ENCODE peak calls at places on chromosomes 6 and 20, in five cellular contexts. B is CD4-positive, alpha-beta memory T cell; F is H7; Y is heart right ventricle; M is AG09309. Z is an unnamed sample.

GRCh38 chr20:55252525-55252924 is 752.8 kb downstream of the CBLN4 start:
- DNase-seq in F (no peak), M (no peak), Y (no peak), B (no peak), Z (no peak)

GRCh38 chr20:36461600-36462439 is 79.5 kb upstream of the MYL9 start:
- DNase-seq in B (peak), F (peak), Y (peak), M (no peak), Z (no peak)

GRCh38 chr6:8029243-8029870 is 34.8 kb downstream of the BLOC1S5 start:
- DNase-seq in M (no peak), B (no peak), F (no peak), Y (no peak), Z (no peak)

GRCh38 chr6:110360671-110361070 is 2.5 kb upstream of the METTL24 start:
- DNase-seq in F (no peak), Y (no peak), M (no peak), B (no peak), Z (no peak)

GRCh38 chr6:3773696-3774298 is 22.3 kb upstream of the PXDC1 start:
- DNase-seq in Y (peak), B (no peak), F (no peak), M (no peak), Z (no peak)

GRCh38 chr20:14334306-14334930 is 3.0 kb downstream of the FLRT3 start:
- DNase-seq in F (peak), M (no peak), B (no peak), Y (no peak), Z (no peak)

GRCh38 chr6:104909140-104909525 is 47.8 kb upstream of the LIN28B start:
- DNase-seq in F (no peak), M (no peak), B (no peak), Y (no peak), Z (no peak)

GRCh38 chr6:163165155-163165910 is 249.2 kb upstream of the QKI start:
- DNase-seq in B (no peak), F (no peak), Y (no peak), M (no peak), Z (no peak)

GRCh38 chr20:40251284-40251932 is 437.6 kb downstream of the MAFB start:
- DNase-seq in M (no peak), Y (no peak), F (peak), B (no peak), Z (no peak)

GRCh38 chr6:106563614-106564013 is 65.7 kb downstream of the RTN4IP1 start:
- DNase-seq in B (no peak), F (no peak), Y (peak), M (no peak), Z (no peak)

GRCh38 chr20:61951695-61952533 is 113.8 kb downstream of the TAF4 start:
- DNase-seq in B (no peak), Y (no peak), F (peak), M (no peak), Z (no peak)

GRCh38 chr6:109834595-109835437 is 143.3 kb upstream of the GPR6 start:
- DNase-seq in Y (no peak), F (no peak), B (no peak), M (no peak), Z (no peak)

GRCh38 chr6:73790572-73790971 is 94.6 kb downstream of the CD109 start:
- DNase-seq in F (no peak), Y (no peak), M (no peak), B (no peak), Z (no peak)

GRCh38 chr6:132298344-132298949 is 102.8 kb downstream of the MOXD1 start:
- DNase-seq in M (peak), F (no peak), Y (peak), B (peak), Z (peak)

GRCh38 chr6:61835214-61835613 is 450.8 kb downstream of the KHDRBS2 start:
- DNase-seq in M (no peak), B (no peak), Y (no peak), F (no peak), Z (no peak)

GRCh38 chr6:145836170-145836569 is 21.6 kb upstream of the FBXO30 start:
- DNase-seq in F (peak), M (no peak), B (no peak), Y (no peak), Z (no peak)

GRCh38 chr20:61443541-61444126 is 191.6 kb downstream of the CDH4 start:
- DNase-seq in M (no peak), Y (no peak), B (no peak), F (no peak), Z (no peak)

GRCh38 chr6:82842721-82843120 is 222.9 kb downstream of the UBE3D start:
- DNase-seq in M (peak), B (no peak), Y (no peak), F (no peak), Z (no peak)

GRCh38 chr6:132142308-132142707 is 191.1 kb upstream of the CCN2 start:
- DNase-seq in B (no peak), Y (no peak), F (no peak), M (no peak), Z (no peak)

GRCh38 chr6:35140991-35141720 is at the start of gene TCP11:
- DNase-seq in Y (peak), B (no peak), M (no peak), F (peak), Z (no peak)

GRCh38 chr6:167559675-167560479 is 235.0 kb downstream of the TTLL2 start:
- DNase-seq in Y (no peak), F (peak), B (no peak), M (no peak), Z (no peak)

GRCh38 chr6:151546941-151547659 is 53.3 kb downstream of the CCDC170 start:
- DNase-seq in M (no peak), B (no peak), F (no peak), Y (no peak), Z (no peak)

GRCh38 chr20:9397928-9398327 is 116.5 kb upstream of the LAMP5 start:
- DNase-seq in B (no peak), M (no peak), Y (peak), F (no peak), Z (no peak)

GRCh38 chr6:109183109-109183508 is 87.8 kb downstream of the CEP57L1 start:
- DNase-seq in Y (no peak), F (peak), B (no peak), M (no peak), Z (peak)

GRCh38 chr20:45415822-45416637 is at the start of gene PIGT:
- DNase-seq in M (peak), Y (peak), B (peak), F (peak), Z (peak)

GRCh38 chr6:149974825-149975224 is 11.1 kb downstream of the ULBP1 start:
- DNase-seq in Y (no peak), M (no peak), B (no peak), F (no peak), Z (no peak)

GRCh38 chr20:62794007-62794724 is 2.1 kb upstream of the MRGBP start:
- DNase-seq in Y (peak), M (peak), B (peak), F (peak), Z (peak)

GRCh38 chr20:53331151-53331973 is 262.3 kb downstream of the ZNF217 start:
- DNase-seq in F (peak), Y (peak), B (no peak), M (no peak), Z (no peak)

GRCh38 chr6:17473554-17473953 is 80.2 kb downstream of the CAP2 start:
- DNase-seq in F (no peak), Y (peak), B (no peak), M (no peak), Z (no peak)

GRCh38 chr6:155154158-155154830 is 109.5 kb upstream of the CLDN20 start:
- DNase-seq in M (peak), F (no peak), Y (no peak), B (no peak), Z (no peak)

GRCh38 chr6:139764498-139764986 is 390.1 kb upstream of the CITED2 start:
- DNase-seq in Y (peak), M (peak), F (no peak), B (no peak), Z (no peak)

GRCh38 chr20:58303547-58303946 is 6.0 kb upstream of the RAB22A start:
- DNase-seq in M (no peak), F (no peak), B (no peak), Y (no peak), Z (no peak)

GRCh38 chr20:20904171-20904831 is 191.9 kb upstream of the RALGAPA2 start:
- DNase-seq in Y (no peak), M (no peak), B (no peak), F (no peak), Z (no peak)

GRCh38 chr20:51506527-51507356 is 35.8 kb downstream of the NFATC2 start:
- DNase-seq in Y (no peak), B (no peak), F (no peak), M (no peak), Z (no peak)

GRCh38 chr6:140566706-140567330 is 1192.4 kb upstream of the CITED2 start:
- DNase-seq in M (no peak), F (no peak), Y (peak), B (no peak), Z (no peak)

GRCh38 chr20:1393507-1393882 is 641 bp upstream of the FKBP1A start:
- DNase-seq in M (no peak), Y (no peak), F (no peak), B (no peak), Z (no peak)
- H3K4me3 ChIP-seq in M (peak), Y (peak), F (peak), B (peak), Z (peak)

DNA sequence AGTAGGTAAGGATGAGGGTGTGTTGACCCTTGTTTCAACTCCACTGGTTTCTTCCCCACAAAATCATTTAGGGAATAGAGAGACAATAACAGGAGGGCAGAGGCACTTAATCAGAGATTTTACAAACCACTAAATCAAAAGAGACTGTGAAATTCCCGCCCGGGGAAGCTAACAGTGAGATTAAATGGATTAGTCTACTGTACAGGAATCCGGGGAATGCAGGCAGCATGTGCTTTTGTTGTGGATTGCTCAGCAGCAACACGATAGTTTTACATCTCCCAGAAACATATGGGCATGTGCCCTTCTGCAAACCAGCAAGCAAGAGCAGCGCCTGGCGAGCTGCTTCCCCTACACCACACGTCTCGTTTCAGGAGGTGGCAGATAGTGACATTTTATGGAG is 382.2 kb downstream of the CD83 start:
- DNase-seq in F (no peak), Y (no peak), M (peak), B (no peak), Z (no peak)
- H3K4me3 ChIP-seq in F (no peak), Y (no peak), M (no peak), B (no peak), Z (no peak)

GRCh38 chr6:15444081-15444731 is 198.3 kb downstream of the JARID2 start:
- DNase-seq in Y (no peak), F (no peak), B (no peak), M (no peak), Z (no peak)
- H3K4me3 ChIP-seq in Y (no peak), F (no peak), B (no peak), M (no peak), Z (no peak)

GRCh38 chr20:11918280-11918952 is 723 bp downstream of the BTBD3 start:
- DNase-seq in Y (no peak), B (no peak), F (no peak), M (no peak), Z (no peak)

GRCh38 chr20:11919571-11919970 is 1.9 kb downstream of the BTBD3 start:
- DNase-seq in Y (no peak), M (no peak), F (no peak), B (no peak), Z (no peak)

GRCh38 chr20:11917663-11918062 is at the start of gene BTBD3:
- DNase-seq in M (no peak), Y (peak), B (no peak), F (peak), Z (no peak)

GRCh38 chr20:11920083-11920482 is 2.4 kb downstream of the BTBD3 start:
- DNase-seq in F (no peak), M (no peak), B (no peak), Y (no peak), Z (no peak)

GRCh38 chr20:11919046-11919445 is 1.4 kb downstream of the BTBD3 start:
- DNase-seq in B (no peak), F (no peak), M (no peak), Y (peak), Z (no peak)
- H3K4me3 ChIP-seq in B (no peak), F (no peak), M (no peak), Y (peak), Z (no peak)

DNA sequence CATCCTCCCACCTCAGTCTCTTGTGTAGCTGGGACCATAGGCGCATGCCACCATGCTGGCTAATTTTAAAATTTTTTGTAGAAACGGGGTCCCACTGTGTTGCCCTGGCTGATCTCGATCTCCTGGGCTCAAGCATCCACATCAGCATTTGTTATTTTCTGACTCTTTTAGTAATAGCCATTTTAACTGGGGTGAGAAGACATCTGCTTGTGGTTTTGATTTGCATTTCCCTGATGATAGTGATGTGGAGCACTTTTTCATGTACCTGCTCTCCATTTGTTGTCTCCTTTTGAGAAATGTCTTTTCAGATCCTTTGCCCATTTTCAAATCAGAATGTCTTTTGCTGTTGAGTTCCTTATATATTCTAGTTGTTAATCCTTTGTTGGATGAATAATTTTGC is 22.2 kb upstream of the TULP4 start:
- DNase-seq in F (no peak), M (no peak), Y (no peak), B (no peak), Z (peak)
- H3K4me3 ChIP-seq in F (no peak), M (no peak), Y (no peak), B (peak), Z (no peak)

DNA sequence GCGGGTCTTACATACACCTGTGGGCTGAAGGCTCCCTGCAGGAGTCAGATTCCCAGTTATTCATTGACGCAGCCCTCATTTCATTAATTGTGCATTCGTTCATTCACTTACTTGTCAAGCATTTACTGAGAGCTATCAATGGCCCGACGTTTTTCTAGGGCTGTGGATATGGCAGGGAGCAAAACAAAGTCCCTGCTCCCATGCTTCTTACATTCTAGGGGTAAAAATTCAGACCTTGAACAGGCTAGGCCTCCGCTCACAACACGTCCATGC is 369 bp upstream of the NSFL1C start:
- DNase-seq in Y (no peak), B (no peak), M (no peak), F (no peak), Z (no peak)
- H3K4me3 ChIP-seq in Y (peak), B (no peak), M (no peak), F (no peak), Z (peak)

GRCh38 chr6:13272131-13273046 is 55.9 kb downstream of the TBC1D7 start:
- DNase-seq in F (no peak), Y (peak), B (no peak), M (no peak), Z (no peak)

GRCh38 chr6:13273202-13273930 is 55.0 kb downstream of the TBC1D7 start:
- DNase-seq in Y (no peak), F (no peak), M (no peak), B (no peak), Z (no peak)

GRCh38 chr6:13275435-13275989 is 52.8 kb downstream of the TBC1D7 start:
- DNase-seq in M (no peak), F (no peak), B (no peak), Y (no peak), Z (no peak)

GRCh38 chr6:13274707-13275434 is 53.5 kb downstream of the TBC1D7 start:
- DNase-seq in B (no peak), Y (no peak), M (no peak), F (no peak), Z (no peak)

GRCh38 chr6:13273931-13274706 is 54.2 kb downstream of the TBC1D7 start:
- DNase-seq in M (no peak), F (no peak), Y (no peak), B (peak), Z (no peak)
- H3K4me3 ChIP-seq in M (no peak), F (no peak), Y (no peak), B (no peak), Z (no peak)

GRCh38 chr6:4776967-4777925 is 1.0 kb downstream of the CDYL start:
- DNase-seq in B (peak), F (no peak), M (no peak), Y (peak), Z (peak)

GRCh38 chr6:4778086-4778485 is 1.9 kb downstream of the CDYL start:
- DNase-seq in Y (no peak), B (no peak), F (no peak), M (no peak), Z (no peak)

GRCh38 chr6:4781967-4782537 is 5.8 kb downstream of the CDYL start:
- DNase-seq in Y (no peak), M (no peak), B (no peak), F (no peak), Z (no peak)

GRCh38 chr6:4781426-4781825 is 5.2 kb downstream of the CDYL start:
- DNase-seq in B (no peak), M (no peak), Y (no peak), F (no peak), Z (no peak)

DNA sequence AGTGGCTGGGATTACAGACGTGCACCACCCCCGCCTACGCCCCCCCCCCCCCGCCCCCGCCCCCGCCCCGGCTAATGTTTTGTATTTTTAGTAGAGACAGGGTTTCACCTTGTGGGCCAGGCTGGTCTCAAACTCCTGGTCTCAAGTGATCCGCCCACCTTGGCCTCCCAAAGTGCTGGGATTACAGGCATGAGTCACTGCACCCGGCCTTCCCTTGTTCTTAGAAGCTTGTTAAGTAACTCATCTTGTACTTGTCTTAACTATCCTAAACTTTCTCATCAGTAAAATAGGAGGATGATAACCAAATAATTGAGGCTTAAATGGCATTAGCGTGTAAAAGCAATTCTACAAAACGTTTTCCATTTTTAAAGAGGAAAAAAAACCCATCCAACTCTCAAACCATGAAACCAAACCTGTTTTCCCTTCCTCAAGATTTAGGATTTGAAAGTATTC is 4.2 kb downstream of the CDYL start:
- DNase-seq in B (no peak), M (no peak), Y (no peak), F (peak), Z (no peak)
- H3K4me3 ChIP-seq in B (no peak), M (no peak), Y (no peak), F (no peak), Z (no peak)